ENCODE peak calls at places on chromosomes 6 and 20, in six cellular contexts. K, A, Q, S, R and Y are unnamed samples.

GRCh38 chr6:17349437-17349836 is 44.0 kb upstream of the CAP2 start:
- DNase-seq in K (no peak), A (no peak), Q (no peak), S (no peak), R (no peak), Y (no peak)

GRCh38 chr6:131182991-131183425 is 47.7 kb downstream of the AKAP7 start:
- DNase-seq in K (no peak), A (no peak), Q (no peak), S (no peak), R (peak; percentile 57), Y (no peak)

GRCh38 chr6:75209432-75209723 is 3.5 kb upstream of the COL12A1 start:
- DNase-seq in K (no peak), A (no peak), Q (no peak), S (no peak), R (no peak), Y (no peak)

GRCh38 chr6:79570802-79571367 is 33.7 kb upstream of the LCA5 start:
- DNase-seq in K (no peak), A (no peak), Q (no peak), S (no peak), R (peak; percentile 58), Y (no peak)

GRCh38 chr6:61977116-61977515 is 308.9 kb downstream of the KHDRBS2 start:
- DNase-seq in K (no peak), A (no peak), Q (no peak), S (no peak), R (no peak), Y (no peak)

GRCh38 chr6:35229304-35229703 is 15.5 kb downstream of the SCUBE3 start:
- DNase-seq in K (no peak), A (no peak), Q (no peak), S (no peak), R (no peak), Y (no peak)

GRCh38 chr6:37514377-37514776 is 14.7 kb upstream of the CCDC167 start:
- DNase-seq in K (no peak), A (no peak), Q (no peak), S (no peak), R (no peak), Y (no peak)

GRCh38 chr6:28243946-28244345 is 8.1 kb downstream of the ZKSCAN4 start:
- DNase-seq in K (no peak), A (no peak), Q (no peak), S (no peak), R (no peak), Y (no peak)

GRCh38 chr20:31476648-31477220 is 1.6 kb downstream of the REM1 start:
- DNase-seq in K (no peak), A (no peak), Q (no peak), S (no peak), R (no peak), Y (no peak)

GRCh38 chr20:52888096-52888495 is 84.1 kb upstream of the TSHZ2 start:
- DNase-seq in K (no peak), A (no peak), Q (no peak), S (no peak), R (no peak), Y (no peak)

GRCh38 chr20:44166008-44166407 is 21.0 kb downstream of the JPH2 start:
- DNase-seq in K (no peak), A (no peak), Q (no peak), S (no peak), R (no peak), Y (no peak)

GRCh38 chr6:163679012-163679660 is 264.6 kb downstream of the QKI start:
- DNase-seq in K (no peak), A (no peak), Q (no peak), S (no peak), R (no peak), Y (no peak)

GRCh38 chr6:31037692-31038091 is 27.4 kb downstream of the MUC22 start:
- DNase-seq in K (no peak), A (no peak), Q (no peak), S (no peak), R (peak; percentile 4), Y (no peak)

GRCh38 chr6:162468326-162468725 is 259.2 kb downstream of the PRKN start:
- DNase-seq in K (no peak), A (no peak), Q (no peak), S (no peak), R (no peak), Y (no peak)

GRCh38 chr6:15184441-15184861 is 61.4 kb upstream of the JARID2 start:
- DNase-seq in K (no peak), A (no peak), Q (no peak), S (no peak), R (no peak), Y (no peak)

GRCh38 chr6:152356016-152356415 is 281.1 kb downstream of the SYNE1 start:
- DNase-seq in K (no peak), A (no peak), Q (no peak), S (no peak), R (no peak), Y (no peak)

GRCh38 chr20:1569417-1569861 is 11.9 kb upstream of the SIRPD start:
- DNase-seq in K (no peak), A (no peak), Q (no peak), S (no peak), R (no peak), Y (no peak)

GRCh38 chr6:151958332-151958731 is 150.8 kb downstream of the ESR1 start:
- DNase-seq in K (no peak), A (no peak), Q (no peak), S (no peak), R (peak; percentile 44), Y (no peak)

GRCh38 chr20:8780926-8781325 is 288.0 kb upstream of the PLCB4 start:
- DNase-seq in K (no peak), A (no peak), Q (no peak), S (no peak), R (no peak), Y (no peak)

GRCh38 chr20:58349586-58349985 is 39.4 kb upstream of the VAPB start:
- DNase-seq in K (no peak), A (no peak), Q (no peak), S (no peak), R (peak; percentile 64), Y (no peak)

GRCh38 chr20:7015257-7015656 is 247.8 kb downstream of the BMP2 start:
- DNase-seq in K (no peak), A (no peak), Q (no peak), S (no peak), R (no peak), Y (no peak)

GRCh38 chr20:36306557-36307411 is 645 bp downstream of the DLGAP4 start:
- DNase-seq in K (no peak), A (no peak), Q (peak; percentile 32), S (no peak), R (no peak), Y (no peak)
- H3K4me3 ChIP-seq in K (peak overlapping the region; percentile 41), A (peak overlapping the region; percentile 69), Q (peak overlapping the region; percentile 42), S (peak overlapping the region; percentile 33), R (no peak overlapping the region), Y (peak overlapping the region; percentile 51)

DNA sequence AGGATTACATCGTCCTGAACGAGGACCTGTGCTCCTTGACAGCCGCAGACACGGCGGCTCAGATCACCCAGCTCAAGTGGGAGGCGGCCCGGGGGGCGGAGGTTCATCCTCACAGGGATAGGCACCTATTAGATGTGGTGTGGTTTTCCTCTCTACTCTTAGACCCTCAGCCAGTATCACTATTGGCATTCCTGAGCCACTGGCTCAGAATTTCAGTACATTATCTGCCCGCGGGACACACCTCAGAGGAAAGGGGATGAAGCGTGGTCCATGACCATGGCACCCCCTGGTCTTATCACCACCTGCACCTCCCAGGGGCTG is 34.6 kb upstream of the HLA-G start:
- DNase-seq in K (no peak), A (no peak), Q (no peak), S (no peak), R (no peak), Y (no peak)
- H3K4me3 ChIP-seq in K (peak overlapping the region; percentile 33), A (peak overlapping the region; percentile 89), Q (peak overlapping the region; percentile 62), S (peak overlapping the region; percentile 70), R (no peak overlapping the region), Y (peak overlapping the region; percentile 88)

DNA sequence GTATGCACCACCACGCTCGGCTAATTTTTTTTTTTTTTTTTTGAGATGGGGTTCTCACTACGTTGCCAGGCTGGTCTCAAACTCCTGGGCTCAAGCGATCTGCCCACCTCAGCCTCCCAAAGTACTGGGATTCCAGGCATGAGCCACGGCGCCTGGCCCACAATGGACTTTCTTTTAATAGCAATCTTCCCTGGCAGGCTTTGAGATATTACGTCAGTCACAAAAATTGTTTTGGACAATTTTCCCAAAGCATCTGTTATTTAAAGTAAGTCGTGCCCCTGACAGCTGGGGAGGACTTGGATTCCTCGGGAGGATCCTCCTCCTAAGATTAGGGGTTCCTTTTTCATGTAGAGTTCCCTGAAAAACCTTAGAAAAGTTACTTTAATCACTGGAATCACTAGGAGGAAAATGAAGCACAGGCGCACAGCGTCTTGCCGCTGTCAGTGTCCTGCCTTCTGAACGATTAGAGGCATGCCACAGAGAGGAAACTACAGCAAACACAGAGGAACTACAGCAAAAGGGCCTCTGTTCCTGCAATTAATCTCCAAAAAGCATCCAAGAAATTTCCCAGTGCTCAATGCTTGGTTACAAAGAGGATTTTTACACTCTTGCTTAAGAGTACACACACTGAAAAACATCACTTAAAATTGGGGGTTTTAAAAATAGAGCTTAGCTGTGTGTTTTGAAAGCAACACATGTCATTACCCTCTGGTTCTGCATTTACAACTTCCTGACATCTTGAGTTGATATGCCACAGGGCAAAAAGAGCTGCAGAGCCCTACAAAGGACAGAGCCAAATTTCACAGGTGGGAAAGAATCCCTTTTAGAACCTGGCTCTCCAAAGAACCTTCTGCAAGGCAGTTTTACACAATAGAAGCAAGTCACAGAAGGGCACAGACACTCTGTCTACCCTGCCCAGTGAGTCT is 4.5 kb downstream of the ACSS1 start:
- DNase-seq in K (peak; percentile 85), A (peak; percentile 64), Q (peak; percentile 26), S (peak; percentile 80), R (peak; percentile 48), Y (peak; percentile 66)
- H3K4me3 ChIP-seq in K (no peak overlapping the region), A (peak overlapping the region; percentile 34), Q (no peak overlapping the region), S (peak overlapping the region; percentile 5), R (no peak overlapping the region), Y (peak overlapping the region; percentile 83)

DNA sequence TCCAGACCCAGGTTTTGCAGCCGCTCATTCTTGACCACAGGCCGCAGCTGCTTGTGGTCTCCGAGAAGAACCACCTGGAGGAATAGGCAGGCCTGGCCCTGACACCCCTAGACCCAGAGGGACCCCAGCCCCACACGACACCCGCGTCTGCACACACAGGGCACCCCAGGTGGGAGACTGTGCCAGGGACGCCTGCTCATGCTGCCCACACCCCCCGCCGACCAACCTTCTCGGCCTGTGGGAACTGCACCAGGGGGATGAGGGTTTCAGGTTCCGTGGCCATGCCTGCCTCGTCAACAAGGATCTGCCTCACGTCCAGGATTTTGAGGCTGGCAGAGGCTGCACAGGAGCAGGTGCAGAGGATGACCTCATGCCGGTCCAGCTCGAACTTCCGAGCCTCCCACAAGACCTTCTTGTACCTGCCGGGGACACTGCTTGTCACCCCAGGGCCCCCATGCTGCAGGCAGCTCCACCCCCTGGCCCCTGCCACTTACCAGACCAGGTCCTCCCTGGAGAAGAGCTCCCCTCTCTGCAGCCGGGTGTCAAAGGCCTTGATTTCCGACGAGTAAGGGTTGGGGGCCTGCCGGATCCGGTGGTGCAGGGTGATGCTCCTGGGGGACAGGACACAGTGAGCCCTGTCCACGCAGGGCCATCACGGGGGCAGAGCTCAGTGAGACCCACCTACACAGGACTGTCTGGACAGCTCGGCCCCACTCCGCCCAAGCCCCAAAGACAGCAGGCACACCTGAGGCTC is 7.1 kb downstream of the FNDC11 start:
- DNase-seq in K (no peak), A (no peak), Q (no peak), S (no peak), R (no peak), Y (no peak)
- H3K4me3 ChIP-seq in K (no peak overlapping the region), A (no peak overlapping the region), Q (no peak overlapping the region), S (no peak overlapping the region), R (no peak overlapping the region), Y (no peak overlapping the region)